ENCODE peak calls at places on chromosome 5, in four cellular contexts. T is tibial artery, U is heart left ventricle, N is GM23338. O is an unnamed sample.

GRCh38 chr5:115414406-115415142 is 118.1 kb upstream of the CCDC112 start:
- DNase-seq in T (no peak), U (peak; percentile 25), N (no peak), O (no peak)

GRCh38 chr5:144032375-144032774 is 138.1 kb downstream of the YIPF5 start:
- DNase-seq in T (no peak), U (peak; percentile 15), N (no peak), O (no peak)

GRCh38 chr5:64497390-64497789 is 8.4 kb upstream of the RGS7BP start:
- DNase-seq in T (no peak), U (no peak), N (peak; percentile 41), O (no peak)

GRCh38 chr5:181168595-181169118 is 21.3 kb downstream of the OR2V2 start:
- DNase-seq in T (no peak), U (no peak), N (no peak), O (no peak)

GRCh38 chr5:59123595-59124561 is 541.0 kb downstream of the RAB3C start:
- DNase-seq in T (no peak), U (no peak), N (no peak), O (no peak)

GRCh38 chr5:116492776-116493175 is 81.8 kb downstream of the SEMA6A start:
- DNase-seq in T (no peak), U (no peak), N (no peak), O (no peak)

GRCh38 chr5:142821733-142822487 is 51.7 kb downstream of the ARHGAP26 start:
- DNase-seq in T (no peak), U (no peak), N (no peak), O (no peak)

GRCh38 chr5:68343421-68343826 is 127.9 kb downstream of the PIK3R1 start:
- DNase-seq in T (peak; percentile 90), U (peak; percentile 41), N (no peak), O (peak; percentile 75)

GRCh38 chr5:73426034-73426433 is 22.5 kb downstream of the FOXD1 start:
- DNase-seq in T (no peak), U (no peak), N (no peak), O (no peak)

GRCh38 chr5:61277781-61278180 is 54.3 kb upstream of the ZSWIM6 start:
- DNase-seq in T (no peak), U (no peak), N (no peak), O (no peak)

GRCh38 chr5:37730896-37731455 is 108.9 kb downstream of the GDNF start:
- DNase-seq in T (no peak), U (no peak), N (no peak), O (no peak)

GRCh38 chr5:6704361-6704851 is 8.8 kb upstream of the TENT4A start:
- DNase-seq in T (no peak), U (peak; percentile 84), N (no peak), O (peak; percentile 80)

GRCh38 chr5:61275841-61276240 is 56.2 kb upstream of the ZSWIM6 start:
- DNase-seq in T (peak; percentile 60), U (peak; percentile 60), N (no peak), O (no peak)

GRCh38 chr5:123524146-123524545 is 12.2 kb downstream of the CSNK1G3 start:
- DNase-seq in T (no peak), U (no peak), N (no peak), O (no peak)

GRCh38 chr5:144575736-144576135 is 405.1 kb downstream of the KCTD16 start:
- DNase-seq in T (no peak), U (no peak), N (no peak), O (no peak)

GRCh38 chr5:124783794-124784193 is 37.4 kb upstream of the ZNF608 start:
- DNase-seq in T (no peak), U (no peak), N (no peak), O (no peak)

GRCh38 chr5:149782900-149783586 is 52.9 kb downstream of the PPARGC1B start:
- DNase-seq in T (no peak), U (no peak), N (no peak), O (no peak)

DNA sequence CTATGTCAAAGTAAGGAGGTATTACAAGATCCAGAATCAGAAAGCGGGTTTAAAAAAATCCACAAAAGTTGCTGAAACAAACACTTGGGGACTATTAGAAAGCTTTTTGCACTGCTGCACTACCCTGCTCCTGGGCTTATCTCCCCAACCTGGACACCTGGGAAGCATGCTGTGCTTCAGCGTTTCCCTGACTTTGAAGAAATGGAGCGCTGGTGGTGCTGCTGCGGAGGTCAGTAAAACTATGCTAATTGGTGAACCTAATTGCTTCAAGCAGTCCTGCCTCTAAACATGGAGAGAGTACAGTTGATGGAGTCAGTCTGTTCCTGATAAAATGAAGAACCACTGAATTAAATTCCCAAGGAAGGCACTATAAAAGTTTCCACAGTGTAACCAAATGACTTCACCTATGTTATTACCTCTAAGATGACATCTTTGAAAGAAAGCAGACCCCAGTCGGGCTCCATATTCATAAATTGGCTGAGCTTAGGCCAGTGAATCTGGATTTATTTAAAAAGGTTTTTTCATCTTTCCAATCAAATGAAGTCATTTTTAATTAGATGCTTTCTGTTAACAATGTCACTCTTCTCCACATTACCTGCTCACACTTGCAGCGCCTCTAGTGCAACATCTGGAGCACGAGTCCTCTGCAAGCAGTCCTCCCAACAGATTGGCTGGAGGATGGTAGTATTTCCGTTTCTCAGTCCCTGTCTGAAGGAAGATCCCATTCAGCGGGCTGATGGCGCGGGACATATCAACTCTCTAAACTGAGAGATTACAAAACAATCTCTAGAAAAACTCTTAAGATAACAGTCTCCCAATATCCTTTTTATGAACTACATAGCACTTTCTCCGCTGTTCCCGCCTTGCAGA is 11.5 kb downstream of the NR2F1-AS1 start:
- DNase-seq in T (no peak), U (no peak), N (peak; percentile 48), O (no peak)
- H3K4me3 ChIP-seq in T (no peak overlapping the region), U (no peak overlapping the region), N (peak overlapping the region; percentile 63), O (no peak overlapping the region)

GRCh38 chr5:93573627-93573974 is 7.4 kb downstream of the NR2F1-AS1 start:
- DNase-seq in T (no peak), U (no peak), N (peak; percentile 30), O (no peak)
- H3K4me3 ChIP-seq in T (no peak overlapping the region), U (no peak overlapping the region), N (peak overlapping the region; percentile 63), O (no peak overlapping the region)

GRCh38 chr5:10729320-10730133 is 31.5 kb downstream of the DAP start:
- DNase-seq in T (no peak), U (no peak), N (no peak), O (peak; percentile 66)
- H3K4me3 ChIP-seq in T (no peak overlapping the region), U (no peak overlapping the region), N (no peak overlapping the region), O (no peak overlapping the region)

GRCh38 chr5:119354522-119355243 is 1.1 kb upstream of the TNFAIP8 start:
- DNase-seq in T (no peak), U (no peak), N (no peak), O (no peak)
- H3K4me3 ChIP-seq in T (peak overlapping the region; percentile 76), U (no peak overlapping the region), N (peak overlapping the region; percentile 67), O (no peak overlapping the region)

DNA sequence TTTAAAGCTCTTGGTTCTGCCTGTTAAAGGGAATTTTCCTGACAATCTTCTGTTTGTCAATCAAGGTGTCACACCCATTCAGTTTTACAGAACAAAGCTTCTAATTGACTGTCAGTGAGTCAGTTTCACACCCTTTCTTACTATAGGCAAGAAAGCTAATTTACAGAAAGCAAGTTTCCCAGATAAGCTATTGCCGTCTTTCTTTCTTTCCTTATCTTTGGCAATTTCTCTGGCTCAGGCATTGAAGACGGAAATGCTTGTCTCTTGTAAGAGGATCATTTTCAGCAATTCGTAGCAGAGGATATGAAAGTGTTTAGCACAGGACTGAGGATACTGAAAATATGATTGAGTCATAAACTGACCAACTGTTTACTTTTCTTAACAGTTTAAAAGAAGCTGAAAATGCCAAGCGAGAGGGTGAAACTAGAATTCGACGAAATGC is 27.0 kb downstream of the SPINK5 start:
- DNase-seq in T (no peak), U (no peak), N (no peak), O (no peak)
- H3K4me3 ChIP-seq in T (no peak overlapping the region), U (no peak overlapping the region), N (no peak overlapping the region), O (no peak overlapping the region)